ENCODE peak calls at places on chromosome 11, in six cellular contexts. One of them, this sample, is unnamed.

GRCh38 chr11:61258546-61258945 is 17.6 kb downstream of the PGA5 start:
- DNase-seq in neural progenitor cell: no peak
- DNase-seq in psoas muscle: no peak
- DNase-seq in RWPE1: no peak
- DNase-seq in CD8-positive, alpha-beta T cell: no peak
- DNase-seq in A673: no peak
- DNase-seq in this sample: no peak

GRCh38 chr11:59212222-59212621 is 505 bp downstream of the MPEG1 start:
- DNase-seq in psoas muscle: no peak
- DNase-seq in neural progenitor cell: no peak
- DNase-seq in CD8-positive, alpha-beta T cell: no peak
- DNase-seq in A673: no peak
- DNase-seq in RWPE1: no peak
- DNase-seq in this sample: no peak

GRCh38 chr11:74839971-74840370 is 91.3 kb downstream of the RNF169 start:
- DNase-seq in psoas muscle: no peak
- DNase-seq in A673: no peak
- DNase-seq in CD8-positive, alpha-beta T cell: no peak
- DNase-seq in neural progenitor cell: no peak
- DNase-seq in RWPE1: no peak
- DNase-seq in this sample: no peak

GRCh38 chr11:77202941-77203900 is 75.2 kb downstream of the MYO7A start:
- DNase-seq in CD8-positive, alpha-beta T cell: no peak
- DNase-seq in A673: no peak
- DNase-seq in RWPE1: no peak
- DNase-seq in neural progenitor cell: no peak
- DNase-seq in psoas muscle: peak
- DNase-seq in this sample: no peak

GRCh38 chr11:61158691-61159381 is 2.4 kb downstream of the VPS37C start:
- DNase-seq in CD8-positive, alpha-beta T cell: no peak
- DNase-seq in psoas muscle: no peak
- DNase-seq in A673: no peak
- DNase-seq in neural progenitor cell: no peak
- DNase-seq in RWPE1: no peak
- DNase-seq in this sample: no peak

GRCh38 chr11:62791501-62792192 is at the start of gene TMEM223:
- DNase-seq in CD8-positive, alpha-beta T cell: peak
- DNase-seq in A673: peak
- DNase-seq in psoas muscle: peak
- DNase-seq in RWPE1: peak
- DNase-seq in neural progenitor cell: peak
- DNase-seq in this sample: peak

GRCh38 chr11:73268671-73269271 is 3.4 kb upstream of the P2RY6 start:
- DNase-seq in psoas muscle: no peak
- DNase-seq in RWPE1: no peak
- DNase-seq in A673: no peak
- DNase-seq in neural progenitor cell: no peak
- DNase-seq in CD8-positive, alpha-beta T cell: no peak
- DNase-seq in this sample: no peak

GRCh38 chr11:78783846-78784245 is 209.2 kb upstream of the NARS2 start:
- DNase-seq in neural progenitor cell: no peak
- DNase-seq in CD8-positive, alpha-beta T cell: no peak
- DNase-seq in psoas muscle: no peak
- DNase-seq in RWPE1: no peak
- DNase-seq in A673: no peak
- DNase-seq in this sample: no peak

GRCh38 chr11:102555091-102555490 is 24.5 kb upstream of the MMP7 start:
- DNase-seq in psoas muscle: no peak
- DNase-seq in neural progenitor cell: peak
- DNase-seq in A673: no peak
- DNase-seq in CD8-positive, alpha-beta T cell: no peak
- DNase-seq in RWPE1: no peak
- DNase-seq in this sample: no peak

GRCh38 chr11:60971520-60971919 is at the start of gene CD6:
- DNase-seq in psoas muscle: no peak
- DNase-seq in CD8-positive, alpha-beta T cell: peak
- DNase-seq in neural progenitor cell: no peak
- DNase-seq in RWPE1: no peak
- DNase-seq in A673: no peak
- DNase-seq in this sample: no peak

GRCh38 chr11:100939581-100939980 is 190.0 kb downstream of the PGR start:
- DNase-seq in A673: peak
- DNase-seq in neural progenitor cell: no peak
- DNase-seq in CD8-positive, alpha-beta T cell: no peak
- DNase-seq in RWPE1: no peak
- DNase-seq in psoas muscle: no peak
- DNase-seq in this sample: no peak

GRCh38 chr11:64007629-64008282 is 21.5 kb downstream of the OTUB1 start:
- DNase-seq in CD8-positive, alpha-beta T cell: no peak
- DNase-seq in RWPE1: no peak
- DNase-seq in neural progenitor cell: peak
- DNase-seq in psoas muscle: peak
- DNase-seq in A673: peak
- DNase-seq in this sample: peak

DNA sequence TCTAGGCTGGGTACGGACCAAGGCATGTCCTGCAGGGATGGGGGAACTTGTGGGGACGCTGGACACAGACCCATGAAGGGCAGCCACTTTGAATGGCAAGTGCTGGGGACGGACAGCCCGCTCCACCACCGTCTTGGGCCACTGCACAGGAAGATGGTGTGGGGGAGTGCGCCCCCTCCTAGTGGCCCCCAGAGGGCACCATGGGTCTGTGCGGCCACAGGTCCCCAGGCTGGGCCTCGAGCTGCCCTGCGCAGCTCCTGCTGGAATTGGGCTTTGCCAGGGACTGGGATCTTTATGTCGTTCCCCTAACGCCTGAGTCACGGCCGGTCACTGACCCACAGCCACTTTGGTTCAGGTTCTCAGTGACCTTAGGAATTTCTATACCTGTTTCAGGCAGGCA is 44.4 kb downstream of the NAT10 start:
- DNase-seq in CD8-positive, alpha-beta T cell: no peak
- DNase-seq in A673: peak
- DNase-seq in RWPE1: no peak
- DNase-seq in neural progenitor cell: peak
- DNase-seq in psoas muscle: peak
- DNase-seq in this sample: no peak
- TF ChIP-seq CTCF in CD8-positive, alpha-beta T cell: no peak
- TF ChIP-seq CTCF in A673: peak
- TF ChIP-seq CTCF in RWPE1: peak
- TF ChIP-seq CTCF in neural progenitor cell: peak
- TF ChIP-seq CTCF in psoas muscle: peak
- TF ChIP-seq CTCF in this sample: peak

DNA sequence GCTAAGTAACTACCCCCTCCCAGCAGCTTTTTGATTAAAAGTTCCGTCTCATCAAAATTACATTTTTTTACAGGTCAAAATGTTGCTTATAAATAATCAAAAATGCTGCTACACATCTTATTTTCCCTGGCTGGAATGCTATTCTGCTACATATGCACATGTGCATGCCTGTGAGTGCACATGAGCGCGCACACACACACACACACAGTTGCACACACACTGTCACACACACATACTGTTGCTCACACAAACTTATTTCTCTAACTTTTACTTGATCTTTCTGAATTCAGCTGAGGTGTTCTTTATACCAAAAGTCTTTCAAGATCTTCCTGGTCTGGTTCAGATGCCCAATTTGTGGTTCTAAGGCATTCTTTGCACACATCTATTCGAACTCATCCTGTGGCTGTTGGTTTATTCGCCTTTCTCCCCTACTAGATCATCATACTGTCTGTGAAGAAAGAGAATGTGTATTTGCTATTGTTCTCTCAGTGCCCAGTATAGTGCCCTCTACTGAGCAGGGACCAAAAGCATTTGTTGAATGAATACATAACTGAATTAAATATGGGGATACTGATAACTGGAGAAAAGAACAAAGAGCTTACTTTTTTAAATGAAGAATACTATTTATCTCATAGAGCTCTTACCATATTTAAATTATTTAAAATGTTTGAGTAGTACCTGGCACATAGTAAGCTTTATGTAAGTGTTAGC is 68.1 kb upstream of the CCDC179 start:
- DNase-seq in RWPE1: no peak
- DNase-seq in psoas muscle: no peak
- DNase-seq in neural progenitor cell: no peak
- DNase-seq in A673: no peak
- DNase-seq in CD8-positive, alpha-beta T cell: no peak
- DNase-seq in this sample: no peak
- TF ChIP-seq CTCF in RWPE1: no peak
- TF ChIP-seq CTCF in psoas muscle: no peak
- TF ChIP-seq CTCF in neural progenitor cell: peak
- TF ChIP-seq CTCF in A673: peak
- TF ChIP-seq CTCF in CD8-positive, alpha-beta T cell: no peak
- TF ChIP-seq CTCF in this sample: no peak

DNA sequence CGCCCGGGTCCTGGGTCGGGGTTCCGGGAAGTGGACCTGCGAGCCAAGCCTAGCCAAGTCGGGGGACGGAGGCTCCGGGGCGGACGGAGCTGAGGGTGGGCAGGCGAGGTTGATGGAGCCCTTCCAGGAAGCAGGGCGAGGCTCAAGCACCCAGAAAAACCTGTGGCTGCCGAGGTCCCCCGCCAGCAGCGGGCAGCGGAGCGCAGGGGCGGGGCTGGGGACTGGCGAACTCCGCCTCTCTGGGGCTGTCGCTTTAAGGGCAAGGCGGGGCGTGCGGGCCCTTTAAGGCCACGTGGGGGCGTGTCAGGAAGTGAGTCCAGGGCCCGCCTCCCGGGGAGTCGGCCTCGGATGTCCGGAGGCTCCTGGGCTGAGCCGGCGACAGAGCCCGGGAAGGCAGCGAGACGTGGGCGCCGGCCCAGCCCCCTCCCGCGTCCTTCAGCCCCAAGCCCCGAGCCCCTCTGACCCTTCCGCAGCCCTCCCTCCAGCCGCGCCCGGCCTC is at the start of gene SLC35C1:
- DNase-seq in A673: peak
- DNase-seq in RWPE1: peak
- DNase-seq in neural progenitor cell: peak
- DNase-seq in CD8-positive, alpha-beta T cell: peak
- DNase-seq in psoas muscle: peak
- DNase-seq in this sample: peak
- TF ChIP-seq CTCF in A673: no peak
- TF ChIP-seq CTCF in RWPE1: no peak
- TF ChIP-seq CTCF in neural progenitor cell: peak
- TF ChIP-seq CTCF in CD8-positive, alpha-beta T cell: no peak
- TF ChIP-seq CTCF in psoas muscle: no peak
- TF ChIP-seq CTCF in this sample: peak

GRCh38 chr11:32610926-32611325 is 27.3 kb downstream of the EIF3M start:
- DNase-seq in neural progenitor cell: no peak
- DNase-seq in psoas muscle: no peak
- DNase-seq in RWPE1: no peak
- DNase-seq in CD8-positive, alpha-beta T cell: no peak
- DNase-seq in A673: no peak
- DNase-seq in this sample: no peak
- TF ChIP-seq CTCF in neural progenitor cell: no peak
- TF ChIP-seq CTCF in psoas muscle: no peak
- TF ChIP-seq CTCF in RWPE1: no peak
- TF ChIP-seq CTCF in CD8-positive, alpha-beta T cell: no peak
- TF ChIP-seq CTCF in A673: no peak
- TF ChIP-seq CTCF in this sample: no peak

GRCh38 chr11:3970101-3970500 is 114.6 kb downstream of the STIM1 start:
- DNase-seq in neural progenitor cell: no peak
- DNase-seq in RWPE1: no peak
- DNase-seq in psoas muscle: no peak
- DNase-seq in A673: no peak
- DNase-seq in CD8-positive, alpha-beta T cell: no peak
- DNase-seq in this sample: no peak

GRCh38 chr11:3972431-3972830 is 117.0 kb downstream of the STIM1 start:
- DNase-seq in RWPE1: no peak
- DNase-seq in psoas muscle: no peak
- DNase-seq in CD8-positive, alpha-beta T cell: no peak
- DNase-seq in neural progenitor cell: no peak
- DNase-seq in A673: no peak
- DNase-seq in this sample: no peak

GRCh38 chr11:3969200-3969599 is 113.7 kb downstream of the STIM1 start:
- DNase-seq in A673: no peak
- DNase-seq in psoas muscle: no peak
- DNase-seq in RWPE1: no peak
- DNase-seq in neural progenitor cell: no peak
- DNase-seq in CD8-positive, alpha-beta T cell: no peak
- DNase-seq in this sample: no peak

GRCh38 chr11:3969613-3970012 is 114.1 kb downstream of the STIM1 start:
- DNase-seq in neural progenitor cell: no peak
- DNase-seq in A673: no peak
- DNase-seq in CD8-positive, alpha-beta T cell: no peak
- DNase-seq in psoas muscle: no peak
- DNase-seq in RWPE1: no peak
- DNase-seq in this sample: no peak

DNA sequence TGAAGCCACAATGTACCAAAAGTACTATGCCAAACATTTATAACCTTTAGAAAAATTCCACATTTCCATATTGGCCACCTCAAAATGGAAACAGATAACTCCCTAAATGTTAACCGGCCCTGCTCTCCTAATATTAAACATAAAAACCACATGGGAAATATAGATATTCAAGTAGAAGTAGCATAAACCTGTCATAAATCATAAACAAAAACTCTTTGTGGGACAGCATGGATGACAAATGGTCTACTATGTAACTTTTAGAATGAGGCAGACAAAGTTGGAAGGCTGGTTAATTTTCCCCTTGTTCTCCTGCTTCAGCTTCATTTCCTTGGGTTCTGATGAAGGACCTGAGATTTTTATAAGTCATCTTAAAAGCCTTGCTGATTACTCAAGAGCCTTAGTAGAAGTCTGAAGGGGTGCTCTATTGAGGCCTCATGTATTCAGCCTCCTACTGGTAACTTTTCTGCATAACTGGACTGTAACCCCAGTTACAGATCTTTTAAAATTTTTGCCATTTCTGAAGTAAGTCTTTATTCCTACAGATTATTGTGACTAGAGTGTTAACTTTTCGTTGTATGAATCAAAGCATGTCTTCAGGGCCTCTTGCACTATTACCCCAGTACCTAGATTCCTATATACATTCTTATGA is 116.4 kb downstream of the STIM1 start:
- DNase-seq in neural progenitor cell: no peak
- DNase-seq in A673: no peak
- DNase-seq in psoas muscle: no peak
- DNase-seq in RWPE1: no peak
- DNase-seq in CD8-positive, alpha-beta T cell: no peak
- DNase-seq in this sample: no peak
- TF ChIP-seq CTCF in neural progenitor cell: no peak
- TF ChIP-seq CTCF in A673: no peak
- TF ChIP-seq CTCF in psoas muscle: no peak
- TF ChIP-seq CTCF in RWPE1: no peak
- TF ChIP-seq CTCF in CD8-positive, alpha-beta T cell: no peak
- TF ChIP-seq CTCF in this sample: no peak

DNA sequence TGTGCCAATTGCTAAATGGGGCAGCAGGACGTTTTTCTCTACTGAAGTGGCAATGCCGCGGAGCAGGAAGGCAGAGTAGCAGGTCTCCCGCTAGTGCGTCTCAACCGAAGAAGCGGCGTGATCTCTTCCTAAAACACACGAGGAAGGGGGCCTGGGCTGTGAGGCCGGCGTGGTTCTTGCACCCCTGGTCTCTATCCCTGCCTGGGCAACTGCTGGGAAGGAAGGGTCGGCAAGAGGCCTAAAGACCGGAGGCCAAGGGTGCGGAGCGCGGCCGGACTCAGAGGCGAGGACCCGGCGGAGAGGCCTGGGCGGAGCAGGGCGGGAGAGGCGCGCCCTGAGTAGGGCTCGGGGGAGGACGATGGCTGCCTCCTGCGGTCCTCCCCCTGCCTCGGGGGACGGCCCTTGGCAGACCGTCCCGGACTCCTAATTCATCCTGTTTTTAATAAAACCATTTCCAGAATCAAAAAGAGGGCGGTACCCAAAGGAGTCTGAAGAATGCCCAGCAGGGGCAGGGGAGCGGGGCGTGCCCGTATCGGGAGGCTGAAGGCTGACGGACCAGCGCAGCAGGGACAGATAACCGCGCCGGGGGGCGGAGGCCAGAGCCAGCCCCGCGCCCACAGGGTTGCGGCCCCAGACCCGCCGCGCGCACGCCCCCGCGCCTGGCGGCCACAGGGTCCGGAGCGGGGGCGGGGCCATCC is 559 bp upstream of the APLP2 start:
- DNase-seq in psoas muscle: peak
- DNase-seq in CD8-positive, alpha-beta T cell: peak
- DNase-seq in neural progenitor cell: peak
- DNase-seq in RWPE1: peak
- DNase-seq in A673: peak
- DNase-seq in this sample: peak
- TF ChIP-seq CTCF in psoas muscle: peak
- TF ChIP-seq CTCF in CD8-positive, alpha-beta T cell: no peak
- TF ChIP-seq CTCF in neural progenitor cell: no peak
- TF ChIP-seq CTCF in RWPE1: no peak
- TF ChIP-seq CTCF in A673: no peak
- TF ChIP-seq CTCF in this sample: peak